ENCODE peak calls at places on chromosomes 13 and 19, in four cellular contexts. Y, I, R and S are unnamed samples.
A peak's percentile ranks its signal among the peaks of the same experiment; 100 is the strongest.

GRCh38 chr19:58002384-58003152 is at the start of gene ZNF606:
- DNase-seq in Y (peak; percentile 92), I (peak; percentile 83), R (peak; percentile 89), S (peak; percentile 84)

GRCh38 chr19:21158523-21159135 is 16.8 kb downstream of the ZNF431 start:
- DNase-seq in Y (peak; percentile 65), I (no peak), R (peak; percentile 80), S (no peak)

GRCh38 chr13:50866817-50867640 is 23.5 kb upstream of the DLEU7 start:
- DNase-seq in Y (no peak), I (no peak), R (peak; percentile 13), S (no peak)

GRCh38 chr13:34243396-34243795 is 425.4 kb downstream of the RFC3 start:
- DNase-seq in Y (no peak), I (no peak), R (no peak), S (no peak)

GRCh38 chr19:45245334-45245787 is at the start of gene EXOC3L2:
- DNase-seq in Y (peak; percentile 30), I (no peak), R (no peak), S (no peak)

GRCh38 chr19:18319591-18320135 is 3.2 kb downstream of the LSM4 start:
- DNase-seq in Y (no peak), I (no peak), R (no peak), S (no peak)

GRCh38 chr19:32676186-32676894 is 692 bp downstream of the RGS9BP start:
- DNase-seq in Y (no peak), I (peak; percentile 18), R (no peak), S (no peak)

GRCh38 chr19:42412223-42412622 is 15.0 kb downstream of the LIPE start:
- DNase-seq in Y (no peak), I (no peak), R (no peak), S (no peak)

GRCh38 chr13:95626768-95627167 is 17.7 kb downstream of the DZIP1 start:
- DNase-seq in Y (no peak), I (no peak), R (no peak), S (no peak)

GRCh38 chr19:19067276-19068072 is 3.7 kb downstream of the SLC25A42 start:
- DNase-seq in Y (no peak), I (no peak), R (no peak), S (no peak)

GRCh38 chr13:18628428-18628827 is 553.2 kb downstream of the TUBA3C start:
- DNase-seq in Y (no peak), I (no peak), R (no peak), S (no peak)

GRCh38 chr13:107450931-107451330 is 764.4 kb downstream of the LIG4 start:
- DNase-seq in Y (peak; percentile 92), I (no peak), R (peak; percentile 99), S (no peak)